ENCODE peak calls at places on chromosome 6, in five cellular contexts. X is stimulated activated CD8-positive, alpha-beta memory T cell treated with anti-CD3 and anti-CD28 coated beads, Interleukin-4, amount 100 ng/mL, for 24 hours; I is fibroblast of lung; Q is body of pancreas; B is right cardiac atrium. R is an unnamed sample.

GRCh38 chr6:139972116-139972515 is 597.7 kb upstream of the CITED2 start:
- DNase-seq in X (no peak), I (no peak), Q (no peak), B (no peak), R (no peak)

GRCh38 chr6:50716887-50717509 is 3.7 kb downstream of the TFAP2D start:
- DNase-seq in X (no peak), I (no peak), Q (no peak), B (no peak), R (no peak)

GRCh38 chr6:119273799-119274595 is 75.6 kb downstream of the MAN1A1 start:
- DNase-seq in X (no peak), I (peak), Q (no peak), B (no peak), R (no peak)

GRCh38 chr6:53568776-53569616 is 24.1 kb upstream of the GCLC start:
- DNase-seq in X (no peak), I (no peak), Q (no peak), B (no peak), R (no peak)

GRCh38 chr6:14082771-14083170 is 34.8 kb upstream of the CD83 start:
- DNase-seq in X (no peak), I (no peak), Q (no peak), B (no peak), R (no peak)

GRCh38 chr6:122461885-122462284 is 9.7 kb downstream of the SERINC1 start:
- DNase-seq in X (no peak), I (no peak), Q (no peak), B (no peak), R (no peak)

GRCh38 chr6:42726026-42726425 is 3.6 kb upstream of the PRPH2 start:
- DNase-seq in X (no peak), I (peak), Q (no peak), B (no peak), R (no peak)

GRCh38 chr6:158049055-158050028 is 67.7 kb downstream of the SYNJ2 start:
- DNase-seq in X (no peak), I (no peak), Q (no peak), B (no peak), R (peak)

GRCh38 chr6:33620158-33620583 is 951 bp upstream of the ITPR3 start:
- DNase-seq in X (no peak), I (no peak), Q (peak), B (peak), R (peak)

GRCh38 chr6:130020106-130020851 is 1.9 kb downstream of the L3MBTL3 start:
- DNase-seq in X (peak), I (peak), Q (peak), B (peak), R (peak)

GRCh38 chr6:35302604-35303218 is 5.1 kb downstream of the DEF6 start:
- DNase-seq in X (peak), I (peak), Q (no peak), B (no peak), R (no peak)

GRCh38 chr6:100493206-100493888 is 28.6 kb upstream of the SIM1 start:
- DNase-seq in X (no peak), I (no peak), Q (no peak), B (no peak), R (no peak)

GRCh38 chr6:144683216-144684070 is 398.3 kb downstream of the UTRN start:
- DNase-seq in X (no peak), I (no peak), Q (no peak), B (no peak), R (no peak)

GRCh38 chr6:42142118-42142835 is at the start of gene C6orf132:
- DNase-seq in X (no peak), I (peak), Q (peak), B (no peak), R (peak)

GRCh38 chr6:110101885-110102284 is 77.6 kb downstream of the WASF1 start:
- DNase-seq in X (no peak), I (no peak), Q (no peak), B (no peak), R (no peak)

GRCh38 chr6:15754706-15755079 is 91.9 kb upstream of the DTNBP1 start:
- DNase-seq in X (no peak), I (no peak), Q (no peak), B (no peak), R (no peak)

GRCh38 chr6:57159127-57159526 is 13.0 kb upstream of the BAG2 start:
- DNase-seq in X (no peak), I (no peak), Q (no peak), B (no peak), R (no peak)

GRCh38 chr6:149080511-149080910 is 237.0 kb upstream of the TAB2 start:
- DNase-seq in X (no peak), I (peak), Q (no peak), B (no peak), R (no peak)

GRCh38 chr6:144564202-144564601 is 279.1 kb downstream of the UTRN start:
- DNase-seq in X (no peak), I (no peak), Q (no peak), B (no peak), R (no peak)

GRCh38 chr6:5481024-5481423 is 219.7 kb downstream of the FARS2 start:
- DNase-seq in X (no peak), I (no peak), Q (no peak), B (no peak), R (no peak)

GRCh38 chr6:170137176-170137891 is 153.5 kb downstream of the DLL1 start:
- DNase-seq in X (no peak), I (peak), Q (peak), B (peak), R (peak)

GRCh38 chr6:32370510-32370909 is 1.2 kb downstream of the TSBP1 start:
- DNase-seq in X (no peak), I (peak), Q (no peak), B (no peak), R (no peak)

GRCh38 chr6:90466191-90466940 is 120.5 kb downstream of the MAP3K7 start:
- DNase-seq in X (no peak), I (no peak), Q (no peak), B (no peak), R (no peak)

GRCh38 chr6:56552212-56553130 is 90.2 kb downstream of the DST start:
- DNase-seq in X (no peak), I (no peak), Q (no peak), B (no peak), R (no peak)

GRCh38 chr6:16471898-16472297 is 233.5 kb downstream of the GMPR start:
- DNase-seq in X (no peak), I (no peak), Q (no peak), B (no peak), R (no peak)

GRCh38 chr6:1024587-1024986 is 287.3 kb upstream of the FOXQ1 start:
- DNase-seq in X (no peak), I (peak), Q (no peak), B (no peak), R (peak)

GRCh38 chr6:71979911-71980310 is 93.6 kb downstream of the RIMS1 start:
- DNase-seq in X (no peak), I (no peak), Q (no peak), B (no peak), R (no peak)

GRCh38 chr6:138103876-138104275 is 3.3 kb downstream of the PERP start:
- DNase-seq in X (no peak), I (no peak), Q (no peak), B (no peak), R (no peak)

GRCh38 chr6:138410048-138410735 is 6.2 kb downstream of the HEBP2 start:
- DNase-seq in X (no peak), I (peak), Q (no peak), B (peak), R (no peak)

GRCh38 chr6:156880913-156881312 is 103.7 kb downstream of the ARID1B start:
- DNase-seq in X (no peak), I (no peak), Q (no peak), B (no peak), R (no peak)

GRCh38 chr6:140203611-140204553 is 829.4 kb upstream of the CITED2 start:
- DNase-seq in X (no peak), I (peak), Q (no peak), B (no peak), R (no peak)

GRCh38 chr6:72580281-72580940 is 41.5 kb upstream of the KCNQ5 start:
- DNase-seq in X (no peak), I (peak), Q (peak), B (no peak), R (no peak)

GRCh38 chr6:70705772-70706171 is 38.1 kb downstream of the SMAP1 start:
- DNase-seq in X (no peak), I (no peak), Q (no peak), B (no peak), R (no peak)

GRCh38 chr6:135870722-135871121 is 19.2 kb downstream of the PDE7B start:
- DNase-seq in X (no peak), I (peak), Q (no peak), B (no peak), R (no peak)

R was measured in kidney.